ENCODE peak calls at places on chromosomes 7 and 10, in four cellular contexts. H, V, T and D are unnamed samples.
A peak's percentile ranks its signal among the peaks of the same experiment; 100 is the strongest.

GRCh38 chr10:58823983-58824382 is 311.3 kb downstream of the BICC1 start:
- DNase-seq in H (no peak), V (no peak), T (no peak), D (no peak)

GRCh38 chr7:121156825-121157224 is 168.3 kb downstream of the CPED1 start:
- DNase-seq in H (no peak), V (no peak), T (no peak), D (no peak)

GRCh38 chr10:79013406-79013805 is 55.4 kb upstream of the ZMIZ1 start:
- DNase-seq in H (no peak), V (no peak), T (no peak), D (no peak)

GRCh38 chr10:25934673-25935139 is 677 bp downstream of the MYO3A start:
- DNase-seq in H (no peak), V (no peak), T (no peak), D (no peak)

GRCh38 chr10:125808047-125808446 is 15.0 kb downstream of the UROS start:
- DNase-seq in H (no peak), V (no peak), T (no peak), D (no peak)

GRCh38 chr10:130498042-130498441 is 361.9 kb downstream of the GLRX3 start:
- DNase-seq in H (no peak), V (no peak), T (no peak), D (no peak)

GRCh38 chr10:121112618-121113384 is 261.6 kb downstream of the WDR11 start:
- DNase-seq in H (no peak), V (no peak), T (no peak), D (no peak)

GRCh38 chr7:12490941-12491340 is 79.6 kb upstream of the SCIN start:
- DNase-seq in H (no peak), V (no peak), T (no peak), D (no peak)

GRCh38 chr10:88064608-88065383 is 201.4 kb downstream of the PTEN start:
- DNase-seq in H (no peak), V (peak; percentile 68), T (peak; percentile 46), D (no peak)

GRCh38 chr10:124632064-124632531 is 112.1 kb downstream of the FAM53B start:
- DNase-seq in H (peak; percentile 84), V (peak; percentile 77), T (peak; percentile 34), D (no peak)

GRCh38 chr10:12902135-12902572 is 99.4 kb downstream of the CCDC3 start:
- DNase-seq in H (peak; percentile 62), V (no peak), T (peak; percentile 17), D (no peak)

GRCh38 chr10:80405636-80406035 is 2.7 kb upstream of the PRXL2A start:
- DNase-seq in H (no peak), V (no peak), T (no peak), D (no peak)

GRCh38 chr10:113331971-113332370 is 220.9 kb upstream of the HABP2 start:
- DNase-seq in H (no peak), V (no peak), T (no peak), D (no peak)

GRCh38 chr7:156036153-156036552 is 223.9 kb upstream of the SHH start:
- DNase-seq in H (no peak), V (no peak), T (no peak), D (no peak)

GRCh38 chr7:156032973-156033372 is 220.7 kb upstream of the SHH start:
- DNase-seq in H (no peak), V (no peak), T (no peak), D (no peak)

GRCh38 chr7:156031679-156032478 is 219.6 kb upstream of the SHH start:
- DNase-seq in H (no peak), V (no peak), T (no peak), D (no peak)

GRCh38 chr7:156038345-156038744 is 226.1 kb upstream of the SHH start:
- DNase-seq in H (no peak), V (no peak), T (no peak), D (no peak)

DNA sequence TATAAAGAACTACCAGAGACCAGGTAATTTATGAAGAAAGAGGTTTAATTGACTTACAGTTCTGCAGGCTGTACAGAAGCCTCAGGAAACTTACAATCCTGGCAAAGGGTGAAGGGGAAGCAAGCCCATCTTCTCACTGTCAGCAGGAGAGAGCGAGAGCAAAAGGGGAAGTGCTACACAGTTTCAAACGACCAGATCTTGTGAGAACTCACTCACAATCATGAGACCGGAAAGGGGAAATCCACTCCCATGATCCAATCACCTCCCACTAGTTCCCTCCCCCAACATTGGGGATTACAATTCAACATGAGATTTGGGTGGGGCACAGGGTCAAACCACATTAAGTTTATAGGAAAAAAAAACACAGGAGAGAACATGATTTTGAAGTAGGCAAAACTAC is 222.1 kb upstream of the SHH start:
- DNase-seq in H (no peak), V (no peak), T (no peak), D (no peak)
- H3K9me3 ChIP-seq in H (no peaks in the 10 kb centered on the region), V (no peaks in the 10 kb centered on the region), T (no peaks in the 10 kb centered on the region), D (no peaks in the 10 kb centered on the region)

DNA sequence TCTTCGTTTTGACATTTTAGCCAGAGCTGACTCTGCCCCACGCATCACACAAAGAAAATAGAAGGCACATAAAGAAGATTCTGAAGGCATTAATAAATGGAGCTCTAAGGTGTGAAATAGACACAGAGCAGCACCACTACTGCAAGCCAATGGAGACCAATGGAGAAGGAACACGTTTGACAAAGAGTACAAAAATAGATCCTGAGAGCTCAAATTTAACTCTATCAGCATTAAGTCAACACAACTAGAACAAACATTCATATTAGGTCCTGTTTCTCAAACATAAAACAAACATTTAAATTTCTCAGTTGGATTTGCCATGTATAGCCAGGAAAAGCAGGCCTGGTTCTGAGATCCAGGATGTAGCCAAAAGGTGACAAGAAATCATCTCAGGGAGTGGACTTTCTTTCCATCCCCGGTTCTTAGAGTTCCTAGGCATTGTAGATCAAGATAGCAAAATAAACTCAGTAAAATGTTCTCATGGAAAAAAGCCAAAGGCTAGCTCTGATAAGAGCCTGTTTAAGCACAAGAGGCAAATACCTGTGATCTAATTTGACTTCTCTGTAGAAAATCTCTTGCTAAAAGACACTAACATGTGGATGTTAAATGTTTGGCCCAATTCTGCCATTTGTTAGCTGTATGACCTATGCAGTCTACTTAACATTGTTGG is 174.2 kb upstream of the VIPR2 start:
- DNase-seq in H (no peak), V (no peak), T (no peak), D (no peak)
- H3K9me3 ChIP-seq in H (no peaks in the 10 kb centered on the region), V (no peaks in the 10 kb centered on the region), T (peaks cover 7% of the 10 kb centered on the region), D (no peaks in the 10 kb centered on the region)

GRCh38 chr10:45118929-45119328 is 118.2 kb downstream of the ZNF22 start:
- DNase-seq in H (no peak), V (no peak), T (no peak), D (no peak)
- H3K9me3 ChIP-seq in H (no peaks in the 10 kb centered on the region), V (no peaks in the 10 kb centered on the region), T (no peaks in the 10 kb centered on the region), D (no peaks in the 10 kb centered on the region)

GRCh38 chr7:149140784-149141183 is 6.5 kb upstream of the ZNF398 start:
- DNase-seq in H (no peak), V (no peak), T (no peak), D (no peak)
- H3K9me3 ChIP-seq in H (no peaks in the 10 kb centered on the region), V (no peaks in the 10 kb centered on the region), T (no peaks in the 10 kb centered on the region), D (no peaks in the 10 kb centered on the region)

GRCh38 chr7:158113321-158114025 is 474.1 kb downstream of the PTPRN2 start:
- DNase-seq in H (no peak), V (no peak), T (no peak), D (no peak)
- H3K9me3 ChIP-seq in H (no peaks in the 10 kb centered on the region), V (peaks cover 10% of the 10 kb centered on the region), T (no peaks in the 10 kb centered on the region), D (peaks cover 4% of the 10 kb centered on the region)

DNA sequence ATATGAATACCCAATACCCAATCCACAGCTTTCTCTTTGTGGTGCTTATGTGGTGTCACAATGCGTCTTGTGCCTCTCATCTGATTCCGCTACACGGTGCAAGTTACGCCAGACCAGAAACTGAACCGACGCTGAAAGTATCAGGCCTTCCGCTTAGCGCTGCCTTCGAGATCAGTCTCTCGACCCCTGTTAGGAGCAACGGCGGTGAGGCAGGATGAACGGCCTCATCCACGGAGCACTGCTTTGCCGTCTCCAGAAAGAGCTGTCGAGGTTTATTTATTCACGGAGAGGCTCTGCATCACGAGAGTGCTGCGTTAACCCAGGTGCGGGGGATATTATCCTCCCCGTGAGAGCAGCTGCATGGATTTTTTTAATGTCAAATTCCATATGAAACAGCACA is 464.3 kb downstream of the DNAJB6 start:
- DNase-seq in H (no peak), V (no peak), T (no peak), D (no peak)
- H3K9me3 ChIP-seq in H (no peaks in the 10 kb centered on the region), V (no peaks in the 10 kb centered on the region), T (no peaks in the 10 kb centered on the region), D (no peaks in the 10 kb centered on the region)